ENCODE peak calls at places on chromosomes 1 and 21, in seven cellular contexts. One of them, this sample, is unnamed.

GRCh38 chr1:231927431-231927830 is 300.8 kb downstream of the DISC1 start:
- DNase-seq in RWPE1: no peak
- DNase-seq in GM12864: no peak
- DNase-seq in HepG2: no peak
- DNase-seq in esophagus squamous epithelium: no peak
- DNase-seq in B cell: no peak
- DNase-seq in psoas muscle: no peak
- DNase-seq in this sample: no peak

GRCh38 chr21:39660596-39660995 is 47.9 kb downstream of the B3GALT5 start:
- DNase-seq in RWPE1: peak
- DNase-seq in GM12864: no peak
- DNase-seq in HepG2: no peak
- DNase-seq in esophagus squamous epithelium: no peak
- DNase-seq in B cell: no peak
- DNase-seq in psoas muscle: no peak
- DNase-seq in this sample: no peak

GRCh38 chr1:58664881-58665280 is 35.0 kb downstream of the MYSM1 start:
- DNase-seq in RWPE1: no peak
- DNase-seq in GM12864: no peak
- DNase-seq in HepG2: no peak
- DNase-seq in esophagus squamous epithelium: no peak
- DNase-seq in B cell: no peak
- DNase-seq in psoas muscle: no peak
- DNase-seq in this sample: no peak

GRCh38 chr1:21936366-21937031 is 611 bp downstream of the HSPG2 start:
- DNase-seq in RWPE1: no peak
- DNase-seq in GM12864: no peak
- DNase-seq in HepG2: no peak
- DNase-seq in esophagus squamous epithelium: no peak
- DNase-seq in B cell: no peak
- DNase-seq in psoas muscle: peak
- DNase-seq in this sample: no peak

GRCh38 chr1:219031821-219032220 is 141.9 kb upstream of the LYPLAL1 start:
- DNase-seq in RWPE1: no peak
- DNase-seq in GM12864: no peak
- DNase-seq in HepG2: no peak
- DNase-seq in esophagus squamous epithelium: no peak
- DNase-seq in B cell: no peak
- DNase-seq in psoas muscle: no peak
- DNase-seq in this sample: no peak

GRCh38 chr1:2405588-2406295 is 6.6 kb downstream of the PEX10 start:
- DNase-seq in RWPE1: no peak
- DNase-seq in GM12864: no peak
- DNase-seq in HepG2: no peak
- DNase-seq in esophagus squamous epithelium: no peak
- DNase-seq in B cell: no peak
- DNase-seq in psoas muscle: no peak
- DNase-seq in this sample: no peak

GRCh38 chr1:169595764-169596711 is 9.8 kb upstream of the F5 start:
- DNase-seq in RWPE1: peak
- DNase-seq in GM12864: no peak
- DNase-seq in HepG2: peak
- DNase-seq in esophagus squamous epithelium: no peak
- DNase-seq in B cell: no peak
- DNase-seq in psoas muscle: no peak
- DNase-seq in this sample: peak

GRCh38 chr1:1670866-1671265 is 12.1 kb upstream of the CDK11B start:
- DNase-seq in RWPE1: no peak
- DNase-seq in GM12864: no peak
- DNase-seq in HepG2: no peak
- DNase-seq in esophagus squamous epithelium: no peak
- DNase-seq in B cell: no peak
- DNase-seq in psoas muscle: no peak
- DNase-seq in this sample: no peak

GRCh38 chr21:37877171-37877570 is 39.1 kb downstream of the KCNJ6 start:
- DNase-seq in RWPE1: no peak
- DNase-seq in GM12864: no peak
- DNase-seq in HepG2: no peak
- DNase-seq in esophagus squamous epithelium: no peak
- DNase-seq in B cell: no peak
- DNase-seq in psoas muscle: no peak
- DNase-seq in this sample: no peak

GRCh38 chr1:208879025-208879424 is 634.8 kb upstream of the PLXNA2 start:
- DNase-seq in RWPE1: no peak
- DNase-seq in GM12864: no peak
- DNase-seq in HepG2: no peak
- DNase-seq in esophagus squamous epithelium: no peak
- DNase-seq in B cell: no peak
- DNase-seq in psoas muscle: no peak
- DNase-seq in this sample: no peak

GRCh38 chr21:16789636-16790035 is 723.2 kb upstream of the CXADR start:
- DNase-seq in RWPE1: no peak
- DNase-seq in GM12864: no peak
- DNase-seq in HepG2: no peak
- DNase-seq in esophagus squamous epithelium: no peak
- DNase-seq in B cell: no peak
- DNase-seq in psoas muscle: no peak
- DNase-seq in this sample: no peak

GRCh38 chr1:37478451-37478871 is 4.1 kb downstream of the ZC3H12A start:
- DNase-seq in RWPE1: peak
- DNase-seq in GM12864: no peak
- DNase-seq in HepG2: no peak
- DNase-seq in esophagus squamous epithelium: no peak
- DNase-seq in B cell: no peak
- DNase-seq in psoas muscle: peak
- DNase-seq in this sample: no peak

DNA sequence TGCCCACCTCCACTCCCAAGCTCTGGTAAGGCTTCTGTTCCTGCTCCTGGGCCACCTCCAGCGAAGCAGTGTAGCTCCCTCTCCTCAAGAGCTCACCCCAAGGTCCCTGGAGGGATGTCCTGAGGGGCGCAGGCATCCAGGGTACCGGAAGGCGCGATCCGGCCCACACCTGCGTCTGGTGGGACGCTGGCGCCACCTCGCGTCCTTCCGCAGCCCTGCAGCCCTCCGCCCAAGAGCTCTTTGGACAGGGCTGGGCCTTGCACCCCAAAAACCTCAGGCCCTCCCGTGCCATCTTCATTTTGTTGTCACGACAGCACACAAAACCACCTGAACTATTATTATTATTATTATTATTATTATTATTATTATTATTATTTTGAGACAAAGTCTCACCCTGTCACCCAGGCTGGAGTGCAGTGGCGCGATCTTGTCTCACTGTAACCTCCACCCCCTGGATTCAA is 49.2 kb upstream of the PAX7 start:
- DNase-seq in RWPE1: peak
- DNase-seq in GM12864: no peak
- DNase-seq in HepG2: no peak
- DNase-seq in esophagus squamous epithelium: no peak
- DNase-seq in B cell: no peak
- DNase-seq in psoas muscle: peak
- DNase-seq in this sample: peak
- TF ChIP-seq CTCF in RWPE1: peak
- TF ChIP-seq CTCF in GM12864: peak
- TF ChIP-seq CTCF in HepG2: peak
- TF ChIP-seq CTCF in esophagus squamous epithelium: peak
- TF ChIP-seq CTCF in B cell: peak
- TF ChIP-seq CTCF in psoas muscle: peak
- TF ChIP-seq CTCF in this sample: peak

DNA sequence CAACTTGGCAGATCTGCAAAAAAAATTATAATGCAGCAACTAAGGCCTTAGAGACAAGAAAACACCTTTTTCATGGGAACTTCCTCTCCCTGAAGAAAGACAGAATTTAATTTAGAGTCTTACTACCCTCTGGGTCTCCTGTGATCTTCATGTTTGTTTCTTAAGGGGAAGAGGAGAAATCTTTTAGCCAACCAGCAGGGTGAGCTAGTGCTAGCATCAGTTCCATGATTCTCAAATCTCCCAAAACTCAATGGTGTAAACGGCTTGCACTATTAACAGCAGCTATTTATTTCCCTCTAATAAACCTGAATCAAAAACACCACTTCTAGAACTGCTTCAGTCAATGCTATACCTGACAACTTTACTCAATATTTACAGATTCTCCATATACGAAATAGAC is 3.8 kb downstream of the ZNF644 start:
- DNase-seq in RWPE1: no peak
- DNase-seq in GM12864: no peak
- DNase-seq in HepG2: peak
- DNase-seq in esophagus squamous epithelium: no peak
- DNase-seq in B cell: no peak
- DNase-seq in psoas muscle: no peak
- DNase-seq in this sample: no peak
- TF ChIP-seq CTCF in RWPE1: no peak
- TF ChIP-seq CTCF in GM12864: peak
- TF ChIP-seq CTCF in HepG2: peak
- TF ChIP-seq CTCF in esophagus squamous epithelium: no peak
- TF ChIP-seq CTCF in B cell: peak
- TF ChIP-seq CTCF in psoas muscle: no peak
- TF ChIP-seq CTCF in this sample: peak

DNA sequence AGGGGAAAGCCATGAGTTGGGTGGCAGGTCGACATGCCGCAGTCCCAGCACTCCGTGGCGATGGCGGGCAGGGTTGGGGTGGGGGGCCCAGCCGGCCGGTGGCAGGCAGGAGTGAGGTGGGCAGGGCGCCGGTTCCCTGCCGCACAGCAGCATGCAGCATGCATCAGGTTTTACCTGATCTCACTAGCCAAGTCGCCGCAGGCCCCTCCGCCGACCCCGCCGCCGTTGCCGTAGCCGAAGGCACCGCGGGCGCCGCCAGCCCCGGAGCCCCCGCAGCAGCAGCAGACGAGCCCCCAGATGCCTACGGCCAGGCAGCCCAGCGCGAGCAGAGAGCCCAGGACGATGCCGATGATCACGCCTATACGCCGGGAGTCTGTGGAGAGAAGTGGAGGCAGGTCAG is 6.7 kb downstream of the VSIG8 start:
- DNase-seq in RWPE1: no peak
- DNase-seq in GM12864: no peak
- DNase-seq in HepG2: no peak
- DNase-seq in esophagus squamous epithelium: no peak
- DNase-seq in B cell: no peak
- DNase-seq in psoas muscle: no peak
- DNase-seq in this sample: no peak
- TF ChIP-seq CTCF in RWPE1: no peak
- TF ChIP-seq CTCF in GM12864: no peak
- TF ChIP-seq CTCF in HepG2: no peak
- TF ChIP-seq CTCF in esophagus squamous epithelium: no peak
- TF ChIP-seq CTCF in B cell: no peak
- TF ChIP-seq CTCF in psoas muscle: no peak
- TF ChIP-seq CTCF in this sample: no peak

DNA sequence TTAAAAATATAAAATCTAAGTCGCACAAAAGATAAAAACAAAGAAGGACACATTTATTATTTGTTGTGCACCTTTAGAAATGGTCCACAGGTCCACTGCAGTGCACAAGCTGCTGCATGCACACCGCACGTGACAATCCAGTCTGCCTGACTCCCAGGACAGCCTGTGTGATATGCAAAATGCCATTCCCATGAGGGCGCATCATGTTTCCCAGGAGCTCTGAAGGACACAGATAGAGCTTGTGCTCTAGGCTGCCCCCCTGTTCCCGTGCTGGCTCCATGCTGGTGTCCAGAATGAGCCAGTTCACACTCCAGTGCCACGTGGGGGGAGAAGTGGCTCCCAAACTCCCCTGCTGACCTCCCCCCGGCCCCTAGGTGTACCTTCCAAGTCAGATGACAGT is 26.5 kb downstream of the RAB7B start:
- DNase-seq in RWPE1: peak
- DNase-seq in GM12864: no peak
- DNase-seq in HepG2: peak
- DNase-seq in esophagus squamous epithelium: no peak
- DNase-seq in B cell: no peak
- DNase-seq in psoas muscle: peak
- DNase-seq in this sample: no peak
- TF ChIP-seq CTCF in RWPE1: no peak
- TF ChIP-seq CTCF in GM12864: no peak
- TF ChIP-seq CTCF in HepG2: peak
- TF ChIP-seq CTCF in esophagus squamous epithelium: no peak
- TF ChIP-seq CTCF in B cell: no peak
- TF ChIP-seq CTCF in psoas muscle: no peak
- TF ChIP-seq CTCF in this sample: no peak

DNA sequence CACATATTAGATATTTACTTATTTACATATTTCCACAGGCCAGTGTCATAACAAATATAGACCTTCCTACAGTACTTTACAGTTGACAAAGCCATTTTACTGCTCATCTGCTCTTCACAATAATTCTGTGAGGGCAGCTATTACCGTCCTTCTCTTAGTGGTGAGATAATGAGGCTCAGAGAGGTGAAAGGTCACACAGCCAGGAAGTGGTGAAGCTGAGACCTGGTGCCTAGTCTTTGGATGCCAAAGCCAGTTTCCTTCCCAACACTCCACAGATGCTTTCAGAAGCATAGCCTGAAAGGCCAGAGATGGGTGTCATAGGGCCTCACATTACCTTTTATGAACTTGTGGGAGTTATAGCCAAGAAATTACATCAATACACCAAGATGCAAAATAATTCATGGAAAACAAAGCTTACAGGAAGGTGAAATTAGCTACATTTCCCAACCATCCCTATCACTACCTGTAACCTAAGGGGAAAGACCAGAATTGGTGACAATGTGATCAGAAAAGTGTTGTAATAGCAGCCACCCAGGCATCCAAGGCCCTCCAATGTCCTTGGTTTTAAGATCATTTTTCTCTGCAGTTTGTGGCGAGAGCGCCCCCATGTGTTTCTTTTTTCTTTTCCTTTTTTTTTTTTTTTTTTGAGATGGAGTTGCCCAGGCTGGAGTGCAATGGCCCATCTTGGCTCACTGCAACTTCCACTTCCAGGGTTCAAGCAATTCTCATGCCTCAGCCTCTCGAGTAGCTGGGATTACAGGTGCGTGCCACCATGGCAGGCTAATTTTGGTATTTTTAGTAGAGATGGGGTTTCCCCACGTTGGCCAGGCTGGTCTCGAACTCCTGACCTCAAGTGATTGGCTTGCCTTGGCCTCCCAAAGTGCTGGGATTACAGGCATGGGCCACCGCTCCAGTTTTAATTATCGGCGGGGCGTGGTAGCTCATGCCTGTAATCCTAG is 26.5 kb upstream of the RPL11 start:
- DNase-seq in RWPE1: no peak
- DNase-seq in GM12864: no peak
- DNase-seq in HepG2: peak
- DNase-seq in esophagus squamous epithelium: no peak
- DNase-seq in B cell: no peak
- DNase-seq in psoas muscle: no peak
- DNase-seq in this sample: no peak
- TF ChIP-seq CTCF in RWPE1: peak
- TF ChIP-seq CTCF in GM12864: peak
- TF ChIP-seq CTCF in HepG2: peak
- TF ChIP-seq CTCF in esophagus squamous epithelium: no peak
- TF ChIP-seq CTCF in B cell: peak
- TF ChIP-seq CTCF in psoas muscle: peak
- TF ChIP-seq CTCF in this sample: peak

DNA sequence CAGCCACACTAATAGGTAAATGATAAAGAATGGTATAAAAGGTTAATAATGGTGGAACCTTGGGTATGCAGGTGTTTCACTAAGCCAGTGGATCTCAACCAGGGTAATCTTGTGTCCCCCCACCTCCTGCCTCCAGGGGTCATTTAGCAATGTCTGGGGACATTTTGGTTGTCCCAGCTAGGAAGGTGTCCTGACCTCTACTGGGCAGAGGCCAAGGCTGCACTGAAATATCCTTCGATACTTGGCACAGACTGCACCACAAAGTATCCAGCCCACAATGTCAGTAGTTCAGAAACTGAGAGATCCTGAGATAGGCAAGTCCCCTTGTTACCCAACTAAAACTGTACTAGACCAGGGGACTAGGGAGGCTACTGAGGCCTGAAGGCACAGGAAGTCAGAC is 113.6 kb upstream of the TIAM1 start:
- DNase-seq in RWPE1: no peak
- DNase-seq in GM12864: no peak
- DNase-seq in HepG2: no peak
- DNase-seq in esophagus squamous epithelium: no peak
- DNase-seq in B cell: no peak
- DNase-seq in psoas muscle: no peak
- DNase-seq in this sample: no peak
- TF ChIP-seq CTCF in RWPE1: no peak
- TF ChIP-seq CTCF in GM12864: no peak
- TF ChIP-seq CTCF in HepG2: no peak
- TF ChIP-seq CTCF in esophagus squamous epithelium: no peak
- TF ChIP-seq CTCF in B cell: no peak
- TF ChIP-seq CTCF in psoas muscle: no peak
- TF ChIP-seq CTCF in this sample: peak